ENCODE peak calls at places on chromosomes 6 and 20, in five cellular contexts. O, P, U, K and L are unnamed samples.

GRCh38 chr20:36703530-36703929 is 42.4 kb downstream of the NDRG3 start:
- DNase-seq in O (no peak), P (no peak), U (no peak), K (no peak), L (no peak)

GRCh38 chr20:19699132-19699971 is 58.7 kb upstream of the RIN2 start:
- DNase-seq in O (no peak), P (no peak), U (no peak), K (no peak), L (peak; percentile 13)

GRCh38 chr6:530425-530824 is 126.5 kb downstream of the HUS1B start:
- DNase-seq in O (no peak), P (no peak), U (no peak), K (no peak), L (no peak)

GRCh38 chr6:136646377-136646776 is 96.2 kb upstream of the MAP7 start:
- DNase-seq in O (no peak), P (no peak), U (no peak), K (no peak), L (no peak)

GRCh38 chr20:25009218-25010145 is 16.9 kb upstream of the APMAP start:
- DNase-seq in O (peak; percentile 5), P (no peak), U (no peak), K (no peak), L (no peak)

GRCh38 chr20:11091496-11091895 is 417.7 kb upstream of the JAG1 start:
- DNase-seq in O (no peak), P (no peak), U (no peak), K (no peak), L (no peak)

GRCh38 chr6:148934534-148934933 is 187.7 kb downstream of the UST start:
- DNase-seq in O (peak; percentile 23), P (no peak), U (peak; percentile 21), K (peak; percentile 47), L (peak; percentile 73)

GRCh38 chr6:107822154-107823046 is 1.7 kb downstream of the SCML4 start:
- DNase-seq in O (peak; percentile 26), P (no peak), U (no peak), K (no peak), L (no peak)

GRCh38 chr6:26097268-26097875 is 10.1 kb downstream of the HFE start:
- DNase-seq in O (peak; percentile 69), P (peak; percentile 85), U (peak; percentile 72), K (no peak), L (peak; percentile 34)

GRCh38 chr20:46111028-46111835 is 6.9 kb upstream of the CD40 start:
- DNase-seq in O (peak; percentile 36), P (no peak), U (peak; percentile 24), K (peak; percentile 59), L (peak; percentile 26)

GRCh38 chr20:53028337-53029007 is 56.3 kb downstream of the TSHZ2 start:
- DNase-seq in O (no peak), P (no peak), U (no peak), K (no peak), L (no peak)

GRCh38 chr6:96015791-96016776 is at the start of gene FUT9:
- DNase-seq in O (no peak), P (peak; percentile 94), U (no peak), K (no peak), L (peak; percentile 23)

GRCh38 chr6:96015321-96015790 is 418 bp upstream of the FUT9 start:
- DNase-seq in O (no peak), P (peak; percentile 92), U (no peak), K (no peak), L (peak; percentile 3)

GRCh38 chr6:96013531-96013930 is 2.2 kb upstream of the FUT9 start:
- DNase-seq in O (no peak), P (no peak), U (no peak), K (no peak), L (no peak)

GRCh38 chr6:96016781-96017180 is 1.0 kb downstream of the FUT9 start:
- DNase-seq in O (no peak), P (no peak), U (no peak), K (no peak), L (no peak)

GRCh38 chr6:96014846-96015245 is 928 bp upstream of the FUT9 start:
- DNase-seq in O (no peak), P (no peak), U (no peak), K (no peak), L (no peak)
- H3K4me3 ChIP-seq in O (no peak overlapping the region), P (peak overlapping the region; percentile 59), U (no peak overlapping the region), K (no peak overlapping the region), L (no peak overlapping the region)

DNA sequence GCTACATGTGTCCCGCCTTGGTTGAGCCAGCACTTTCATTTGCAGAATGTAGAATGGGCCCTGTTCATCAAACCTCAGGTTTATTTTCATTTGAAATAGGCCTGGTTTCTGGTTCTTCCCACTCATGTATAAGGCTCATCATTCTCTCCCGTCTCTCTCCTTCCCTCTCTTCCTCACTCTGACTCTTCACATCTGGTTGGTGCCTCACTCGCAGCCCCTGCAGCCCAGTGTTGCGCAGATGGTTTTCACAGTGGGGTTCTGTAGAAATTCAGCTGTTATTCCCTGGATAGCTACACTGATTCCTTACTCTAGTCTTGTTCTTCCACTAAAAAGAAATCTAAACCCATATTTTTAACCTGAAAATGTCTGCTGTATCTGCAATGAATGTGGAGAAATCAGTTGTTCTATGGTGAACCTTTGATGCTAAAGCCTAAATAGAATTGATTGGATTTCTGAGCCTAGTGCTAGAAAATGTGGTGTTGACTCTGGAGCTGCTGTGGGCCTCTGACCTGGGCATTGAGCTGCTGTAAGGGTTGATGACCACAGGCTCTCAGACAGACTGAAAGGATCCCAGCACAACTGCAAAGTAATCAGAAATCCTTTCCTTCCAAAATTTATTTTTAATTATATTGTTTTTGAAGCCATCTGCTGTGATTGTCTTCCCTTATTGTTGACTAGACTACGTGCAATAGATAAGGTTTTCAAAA is 150.3 kb downstream of the TMEM242 start:
- DNase-seq in O (no peak), P (no peak), U (no peak), K (no peak), L (no peak)
- H3K36me3 ChIP-seq in O (no peaks in the 10 kb centered on the region), P (no peaks in the 10 kb centered on the region), U (no peaks in the 10 kb centered on the region), K (peaks cover 31% of the 10 kb centered on the region), L (no peaks in the 10 kb centered on the region)

GRCh38 chr20:7029005-7029404 is 261.5 kb downstream of the BMP2 start:
- DNase-seq in O (no peak), P (no peak), U (no peak), K (no peak), L (no peak)
- H3K9me3 ChIP-seq in O (no peaks in the 10 kb centered on the region), P (no peaks in the 10 kb centered on the region), U (no peaks in the 10 kb centered on the region), K (no peaks in the 10 kb centered on the region), L (no peaks in the 10 kb centered on the region)

GRCh38 chr20:59938696-59939051 is 1.4 kb downstream of the PPP1R3D start:
- DNase-seq in O (peak; percentile 26), P (no peak), U (peak; percentile 23), K (no peak), L (peak; percentile 32)
- H3K4me3 ChIP-seq in O (no peak overlapping the region), P (no peak overlapping the region), U (no peak overlapping the region), K (peak overlapping the region; percentile 81), L (no peak overlapping the region)

DNA sequence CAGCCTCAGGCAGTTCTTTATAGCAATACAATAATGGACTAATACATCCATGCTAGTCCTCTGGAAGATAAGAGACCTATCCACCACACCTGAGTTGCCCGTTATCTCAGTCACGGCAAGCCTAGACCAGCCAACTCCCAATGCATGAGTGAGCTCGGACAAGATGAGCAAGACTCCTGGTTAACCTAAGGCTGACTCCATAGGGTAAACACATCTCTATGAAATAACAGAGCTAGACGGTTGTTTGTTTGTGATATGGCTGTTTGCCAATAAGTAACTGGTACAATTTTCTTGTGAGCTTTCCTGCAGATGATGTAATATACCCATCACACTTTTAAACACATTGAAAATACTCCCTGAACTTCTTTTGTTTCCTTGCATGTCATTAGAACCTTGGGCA is 70.6 kb upstream of the PHACTR1 start:
- DNase-seq in O (no peak), P (no peak), U (no peak), K (no peak), L (no peak)
- H3K36me3 ChIP-seq in O (no peaks in the 10 kb centered on the region), P (no peaks in the 10 kb centered on the region), U (no peaks in the 10 kb centered on the region), K (no peaks in the 10 kb centered on the region), L (no peaks in the 10 kb centered on the region)

GRCh38 chr20:15940127-15940526 is 633.1 kb downstream of the KIF16B start:
- DNase-seq in O (no peak), P (no peak), U (no peak), K (no peak), L (no peak)
- H3K9me3 ChIP-seq in O (no peaks in the 10 kb centered on the region), P (peaks cover 10% of the 10 kb centered on the region), U (no peaks in the 10 kb centered on the region), K (peaks cover 9% of the 10 kb centered on the region), L (no peaks in the 10 kb centered on the region)

GRCh38 chr6:147507162-147508072 is 1.1 kb upstream of the SAMD5 start:
- DNase-seq in O (peak; percentile 18), P (peak; percentile 44), U (peak; percentile 47), K (peak; percentile 46), L (peak; percentile 60)
- H3K4me3 ChIP-seq in O (peak overlapping the region; percentile 68), P (peak overlapping the region; percentile 88), U (peak overlapping the region; percentile 83), K (peak overlapping the region; percentile 69), L (peak overlapping the region; percentile 83)